ENCODE peak calls at places on chromosomes 6 and 20, in eight cellular contexts. H is EL; G is T-helper 2 cell treated with Interferon-gamma antibody and Interleukin-4, amounts not matched to agents 5 μg/mL and 100 μg/mL, for 36 hours; N is T follicular helper cell; V is RCC 7860; P is activated CD4-positive, alpha-beta T cell treated with anti-CD3 and anti-CD28 coated beads, Interleukin-2, amount 50 U/mL, for 48 hours; S is left cardiac atrium; E is globus pallidus. A is an unnamed sample.

GRCh38 chr6:68054776-68055175 is 580.3 kb upstream of the ADGRB3 start:
- DNase-seq in S (no peak), P (no peak), H (no peak), N (no peak), V (no peak), G (no peak), E (no peak), A (no peak)

GRCh38 chr20:20241966-20242365 is 125.9 kb upstream of the INSM1 start:
- DNase-seq in H (no peak), V (no peak), P (no peak), S (no peak), N (no peak), G (no peak), E (no peak), A (no peak)

GRCh38 chr6:102841055-102841454 is 1447.5 kb downstream of the GRIK2 start:
- DNase-seq in E (no peak), N (no peak), G (no peak), S (no peak), H (no peak), V (no peak), P (no peak), A (no peak)

GRCh38 chr6:28401172-28401571 is 1.6 kb upstream of the ZSCAN12 start:
- DNase-seq in G (no peak), H (peak), V (no peak), E (no peak), S (no peak), P (no peak), N (no peak), A (no peak)

GRCh38 chr6:1613631-1614447 is 4.1 kb downstream of the FOXC1 start:
- DNase-seq in H (peak), S (no peak), V (no peak), N (no peak), P (peak), G (no peak), E (no peak), A (no peak)

GRCh38 chr20:63497138-63497945 is 1.5 kb downstream of the EEF1A2 start:
- DNase-seq in H (no peak), P (no peak), N (no peak), S (no peak), G (no peak), E (no peak), V (no peak), A (no peak)

GRCh38 chr6:145135702-145136101 is 599.6 kb downstream of the EPM2A start:
- DNase-seq in S (no peak), G (no peak), P (no peak), V (no peak), N (no peak), E (no peak), H (no peak), A (no peak)

GRCh38 chr6:44257007-44257752 is at the start of gene SLC35B2:
- DNase-seq in P (peak), V (peak), S (peak), H (peak), E (peak), G (peak), N (peak), A (peak)

GRCh38 chr20:48326434-48326691 is 501.4 kb downstream of the PREX1 start:
- DNase-seq in G (no peak), S (no peak), V (no peak), H (no peak), P (no peak), E (no peak), N (no peak), A (no peak)

GRCh38 chr6:145374566-145374965 is 360.8 kb downstream of the EPM2A start:
- DNase-seq in N (no peak), E (no peak), V (no peak), P (no peak), G (no peak), H (no peak), S (no peak), A (no peak)

GRCh38 chr6:24859132-24859531 is 60.4 kb upstream of the ARMH2 start:
- DNase-seq in V (no peak), S (no peak), P (no peak), H (no peak), N (no peak), G (no peak), E (no peak), A (no peak)

GRCh38 chr20:20603339-20603990 is 109.0 kb downstream of the RALGAPA2 start:
- DNase-seq in G (no peak), V (peak), E (no peak), H (no peak), P (no peak), N (no peak), S (no peak), A (no peak)

GRCh38 chr20:46945465-46945864 is 50.8 kb downstream of the EYA2 start:
- DNase-seq in G (no peak), V (no peak), E (no peak), N (no peak), P (no peak), S (no peak), H (no peak), A (no peak)

GRCh38 chr6:41488392-41489129 is 57.6 kb upstream of the FOXP4 start:
- DNase-seq in N (no peak), V (peak), G (no peak), H (peak), E (no peak), S (peak), P (no peak), A (no peak)

GRCh38 chr6:151004415-151005024 is 139.0 kb downstream of the MTHFD1L start:
- DNase-seq in S (peak), V (peak), E (no peak), G (no peak), H (peak), N (no peak), P (no peak), A (no peak)

GRCh38 chr20:2838847-2839671 is 1.4 kb downstream of the PCED1A start:
- DNase-seq in V (no peak), E (no peak), S (no peak), P (no peak), G (no peak), H (no peak), N (no peak), A (no peak)

A was measured in T-helper 9 cell.